ENCODE peak calls at places on chromosome 17, in seven cellular contexts. N is NT2/D1, G is T-helper 2 cell, I is kidney glomerular epithelial cell, W is amygdala, V is NCI-H1436, O is hepatocyte. Z is an unnamed sample.

GRCh38 chr17:35559495-35559894 is 1.1 kb downstream of the SLFN14 start:
- DNase-seq in W (no peak), N (no peak), O (no peak), V (no peak), I (no peak), G (no peak), Z (no peak)

GRCh38 chr17:58351182-58351581 is 819 bp downstream of the SUPT4H1 start:
- DNase-seq in N (no peak), W (no peak), I (no peak), V (no peak), O (no peak), G (peak), Z (no peak)

GRCh38 chr17:40068129-40068581 is 5.4 kb downstream of the THRA start:
- DNase-seq in V (no peak), I (no peak), N (no peak), G (no peak), W (no peak), O (no peak), Z (no peak)

GRCh38 chr17:30314474-30314873 is 19.4 kb downstream of the TMIGD1 start:
- DNase-seq in I (no peak), G (no peak), V (no peak), O (no peak), W (no peak), N (no peak), Z (no peak)

GRCh38 chr17:81300586-81301155 is 5.6 kb upstream of the SLC38A10 start:
- DNase-seq in G (peak), N (no peak), O (no peak), I (no peak), V (no peak), W (no peak), Z (no peak)

GRCh38 chr17:63785556-63785955 is 11.6 kb downstream of the DDX42 start:
- DNase-seq in I (peak), N (no peak), V (no peak), G (no peak), W (no peak), O (no peak), Z (no peak)

GRCh38 chr17:77419095-77419494 is 278.3 kb downstream of the SEC14L1 start:
- DNase-seq in I (no peak), G (no peak), V (no peak), O (no peak), W (no peak), N (no peak), Z (no peak)

GRCh38 chr17:73271078-73271477 is 9.4 kb upstream of the CPSF4L start:
- DNase-seq in O (no peak), W (no peak), I (no peak), G (no peak), V (peak), N (no peak), Z (no peak)

GRCh38 chr17:73350864-73351263 is 39.1 kb upstream of the CDC42EP4 start:
- DNase-seq in I (no peak), W (no peak), N (no peak), V (no peak), G (no peak), O (no peak), Z (no peak)

GRCh38 chr17:13626703-13627102 is 25.0 kb upstream of the HS3ST3A1 start:
- DNase-seq in W (no peak), G (no peak), I (no peak), N (no peak), V (no peak), O (no peak), Z (no peak)

GRCh38 chr17:59436900-59437299 is 105.4 kb downstream of the YPEL2 start:
- DNase-seq in N (no peak), V (no peak), I (no peak), O (no peak), G (no peak), W (no peak), Z (no peak)

GRCh38 chr17:66552381-66552780 is 250.0 kb downstream of the PRKCA start:
- DNase-seq in I (no peak), W (no peak), G (no peak), O (no peak), N (no peak), V (no peak), Z (no peak)

GRCh38 chr17:38463451-38463858 is 35.2 kb downstream of the ARHGAP23 start:
- DNase-seq in W (peak), G (no peak), V (no peak), O (no peak), I (no peak), N (no peak), Z (no peak)

GRCh38 chr17:77127735-77128361 is 12.9 kb upstream of the SEC14L1 start:
- DNase-seq in V (no peak), I (no peak), W (peak), O (no peak), N (no peak), G (peak), Z (peak)

GRCh38 chr17:50865060-50865867 is 890 bp downstream of the TOB1 start:
- DNase-seq in N (peak), O (peak), V (peak), G (peak), W (peak), I (peak), Z (no peak)

GRCh38 chr17:27376637-27377547 is 79.4 kb upstream of the KSR1 start:
- DNase-seq in V (no peak), G (no peak), N (no peak), W (no peak), I (no peak), O (no peak), Z (no peak)

GRCh38 chr17:16888413-16889087 is 83.4 kb downstream of the TNFRSF13B start:
- DNase-seq in O (no peak), I (no peak), W (no peak), G (no peak), N (no peak), V (no peak), Z (no peak)

GRCh38 chr17:38451840-38452529 is 23.7 kb downstream of the ARHGAP23 start:
- DNase-seq in W (peak), I (peak), G (no peak), O (peak), N (peak), V (no peak), Z (no peak)